ENCODE peak calls at places on chromosomes 6 and 20, in ten cellular contexts. K, S, Q, R, Z, B, E, M, A and U are unnamed samples.

GRCh38 chr6:153167026-153167891 is 36.2 kb upstream of the RGS17 start:
- DNase-seq in K (peak), S (no peak), Q (peak), R (no peak), Z (peak), B (peak), E (peak), M (no peak), A (no peak), U (no peak)

GRCh38 chr6:84361372-84362179 is 134.1 kb upstream of the CEP162 start:
- DNase-seq in K (no peak), S (no peak), Q (no peak), R (no peak), Z (no peak), B (no peak), E (no peak), M (no peak), A (no peak), U (no peak)

GRCh38 chr20:61841551-61841950 is 224.1 kb downstream of the TAF4 start:
- DNase-seq in K (no peak), S (no peak), Q (no peak), R (no peak), Z (no peak), B (no peak), E (no peak), M (no peak), A (no peak), U (no peak)

GRCh38 chr6:1842334-1842733 is 232.6 kb downstream of the FOXC1 start:
- DNase-seq in K (no peak), S (no peak), Q (no peak), R (no peak), Z (no peak), B (no peak), E (no peak), M (no peak), A (no peak), U (no peak)

GRCh38 chr20:14888172-14888571 is 550.8 kb upstream of the FLRT3 start:
- DNase-seq in K (no peak), S (no peak), Q (no peak), R (no peak), Z (no peak), B (no peak), E (no peak), M (no peak), A (no peak), U (no peak)

GRCh38 chr6:79307321-79308036 is 73.0 kb upstream of the HMGN3 start:
- DNase-seq in K (peak), S (no peak), Q (peak), R (no peak), Z (no peak), B (peak), E (peak), M (no peak), A (no peak), U (no peak)

GRCh38 chr20:23366384-23366783 is 4.4 kb downstream of the GZF1 start:
- DNase-seq in K (no peak), S (no peak), Q (peak), R (no peak), Z (no peak), B (no peak), E (no peak), M (no peak), A (no peak), U (no peak)

GRCh38 chr6:161663682-161664081 is 389.8 kb upstream of the AGPAT4 start:
- DNase-seq in K (no peak), S (no peak), Q (no peak), R (no peak), Z (no peak), B (no peak), E (no peak), M (no peak), A (no peak), U (no peak)

GRCh38 chr6:17159240-17159639 is 57.4 kb downstream of the STMND1 start:
- DNase-seq in K (no peak), S (no peak), Q (no peak), R (no peak), Z (no peak), B (no peak), E (no peak), M (no peak), A (no peak), U (no peak)

GRCh38 chr6:13624871-13625288 is 9.7 kb downstream of the NOL7 start:
- DNase-seq in K (peak), S (no peak), Q (no peak), R (peak), Z (peak), B (no peak), E (peak), M (no peak), A (no peak), U (no peak)

GRCh38 chr6:154197176-154197850 is 158.3 kb downstream of the OPRM1 start:
- DNase-seq in K (peak), S (no peak), Q (no peak), R (no peak), Z (no peak), B (no peak), E (peak), M (no peak), A (no peak), U (no peak)

GRCh38 chr20:9087531-9088217 is 18.8 kb downstream of the PLCB4 start:
- DNase-seq in K (no peak), S (no peak), Q (no peak), R (no peak), Z (no peak), B (no peak), E (no peak), M (no peak), A (no peak), U (no peak)

GRCh38 chr6:157867155-157867559 is 44.1 kb downstream of the SNX9 start:
- DNase-seq in K (peak), S (no peak), Q (no peak), R (peak), Z (no peak), B (no peak), E (peak), M (no peak), A (no peak), U (no peak)

GRCh38 chr6:87291879-87292278 is 30.5 kb upstream of the SMIM8 start:
- DNase-seq in K (no peak), S (no peak), Q (no peak), R (no peak), Z (no peak), B (no peak), E (peak), M (no peak), A (no peak), U (no peak)

GRCh38 chr6:72720464-72720863 is 98.6 kb downstream of the KCNQ5 start:
- DNase-seq in K (peak), S (no peak), Q (no peak), R (no peak), Z (no peak), B (no peak), E (no peak), M (no peak), A (no peak), U (no peak)

GRCh38 chr20:3464166-3464565 is 6.7 kb upstream of the ATRN start:
- DNase-seq in K (no peak), S (no peak), Q (no peak), R (no peak), Z (no peak), B (no peak), E (no peak), M (no peak), A (no peak), U (no peak)

GRCh38 chr20:48025661-48026060 is 240.4 kb upstream of the SULF2 start:
- DNase-seq in K (peak), S (no peak), Q (no peak), R (no peak), Z (no peak), B (peak), E (peak), M (no peak), A (no peak), U (no peak)

GRCh38 chr6:7528565-7528964 is 12.9 kb upstream of the DSP start:
- DNase-seq in K (peak), S (no peak), Q (no peak), R (no peak), Z (no peak), B (no peak), E (no peak), M (no peak), A (no peak), U (no peak)

GRCh38 chr6:84688187-84688878 is 76.1 kb downstream of the TBX18 start:
- DNase-seq in K (peak), S (no peak), Q (no peak), R (no peak), Z (no peak), B (no peak), E (no peak), M (no peak), A (no peak), U (no peak)

GRCh38 chr6:142680308-142680707 is 264.7 kb downstream of the HIVEP2 start:
- DNase-seq in K (peak), S (no peak), Q (no peak), R (no peak), Z (no peak), B (no peak), E (no peak), M (no peak), A (no peak), U (no peak)

GRCh38 chr6:134642217-134642616 is 307.7 kb downstream of the ALDH8A1 start:
- DNase-seq in K (no peak), S (no peak), Q (no peak), R (no peak), Z (no peak), B (no peak), E (no peak), M (no peak), A (no peak), U (no peak)

GRCh38 chr6:169862464-169863148 is 111.2 kb downstream of the ERMARD start:
- DNase-seq in K (no peak), S (no peak), Q (no peak), R (no peak), Z (no peak), B (no peak), E (no peak), M (no peak), A (peak), U (no peak)

GRCh38 chr20:17377222-17377621 is 150.4 kb downstream of the PCSK2 start:
- DNase-seq in K (no peak), S (no peak), Q (no peak), R (no peak), Z (no peak), B (no peak), E (no peak), M (no peak), A (no peak), U (no peak)

GRCh38 chr6:34284563-34285545 is 36.0 kb upstream of the SMIM29 start:
- DNase-seq in K (peak), S (no peak), Q (no peak), R (peak), Z (no peak), B (no peak), E (peak), M (peak), A (no peak), U (peak)

GRCh38 chr20:50450493-50450826 is 59.7 kb upstream of the PTPN1 start:
- DNase-seq in K (no peak), S (no peak), Q (no peak), R (no peak), Z (no peak), B (no peak), E (no peak), M (no peak), A (no peak), U (no peak)

GRCh38 chr6:38477680-38478260 is 162.0 kb downstream of the BTBD9 start:
- DNase-seq in K (no peak), S (no peak), Q (no peak), R (no peak), Z (no peak), B (no peak), E (no peak), M (no peak), A (no peak), U (no peak)

GRCh38 chr6:79964607-79965081 is 17.3 kb upstream of the ELOVL4 start:
- DNase-seq in K (no peak), S (no peak), Q (no peak), R (no peak), Z (no peak), B (no peak), E (no peak), M (no peak), A (no peak), U (no peak)

GRCh38 chr6:154463573-154464419 is 46.7 kb downstream of the CNKSR3 start:
- DNase-seq in K (no peak), S (no peak), Q (no peak), R (no peak), Z (no peak), B (no peak), E (no peak), M (no peak), A (no peak), U (no peak)

GRCh38 chr20:14415492-14415891 is 78.1 kb upstream of the FLRT3 start:
- DNase-seq in K (no peak), S (no peak), Q (no peak), R (no peak), Z (no peak), B (no peak), E (no peak), M (no peak), A (no peak), U (no peak)

GRCh38 chr6:152161501-152161900 is 354.0 kb downstream of the ESR1 start:
- DNase-seq in K (peak), S (no peak), Q (no peak), R (no peak), Z (no peak), B (no peak), E (no peak), M (no peak), A (no peak), U (no peak)

GRCh38 chr6:169965657-169966311 is 214.4 kb downstream of the ERMARD start:
- DNase-seq in K (no peak), S (no peak), Q (no peak), R (no peak), Z (no peak), B (no peak), E (no peak), M (peak), A (no peak), U (no peak)

GRCh38 chr6:131367206-131367873 is 205.7 kb upstream of the ARG1 start:
- DNase-seq in K (no peak), S (peak), Q (no peak), R (no peak), Z (no peak), B (no peak), E (no peak), M (no peak), A (no peak), U (no peak)

GRCh38 chr6:154157082-154157481 is 118.0 kb downstream of the OPRM1 start:
- DNase-seq in K (no peak), S (no peak), Q (no peak), R (no peak), Z (no peak), B (no peak), E (no peak), M (no peak), A (no peak), U (no peak)

GRCh38 chr6:20837189-20837588 is 302.9 kb downstream of the CDKAL1 start:
- DNase-seq in K (no peak), S (no peak), Q (no peak), R (no peak), Z (no peak), B (no peak), E (no peak), M (no peak), A (no peak), U (no peak)

GRCh38 chr6:20838113-20838512 is 303.9 kb downstream of the CDKAL1 start:
- DNase-seq in K (no peak), S (no peak), Q (no peak), R (no peak), Z (no peak), B (no peak), E (no peak), M (no peak), A (no peak), U (no peak)

GRCh38 chr6:20841806-20842205 is 307.5 kb downstream of the CDKAL1 start:
- DNase-seq in K (no peak), S (no peak), Q (no peak), R (no peak), Z (no peak), B (no peak), E (no peak), M (no peak), A (no peak), U (no peak)

GRCh38 chr6:20840675-20841074 is 306.4 kb downstream of the CDKAL1 start:
- DNase-seq in K (peak), S (no peak), Q (no peak), R (no peak), Z (no peak), B (no peak), E (no peak), M (no peak), A (no peak), U (no peak)

GRCh38 chr6:20839624-20840023 is 305.4 kb downstream of the CDKAL1 start:
- DNase-seq in K (no peak), S (no peak), Q (no peak), R (no peak), Z (no peak), B (no peak), E (peak), M (no peak), A (no peak), U (no peak)
- TF ChIP-seq CTCF in K (peak), S (peak), Q (peak), R (peak), Z (no peak), B (no peak), E (no peak), M (no peak), A (no peak), U (no peak)

GRCh38 chr20:2400290-2400689 is 19.6 kb downstream of the TGM6 start:
- DNase-seq in K (no peak), S (no peak), Q (no peak), R (no peak), Z (no peak), B (no peak), E (no peak), M (no peak), A (no peak), U (no peak)

GRCh38 chr20:2399390-2399789 is 18.7 kb downstream of the TGM6 start:
- DNase-seq in K (no peak), S (no peak), Q (no peak), R (no peak), Z (no peak), B (no peak), E (no peak), M (no peak), A (peak), U (no peak)

GRCh38 chr20:2403291-2404052 is 22.8 kb downstream of the TGM6 start:
- DNase-seq in K (no peak), S (no peak), Q (no peak), R (no peak), Z (no peak), B (no peak), E (no peak), M (no peak), A (no peak), U (no peak)

GRCh38 chr20:2401527-2401926 is 20.8 kb downstream of the TGM6 start:
- DNase-seq in K (no peak), S (no peak), Q (no peak), R (no peak), Z (no peak), B (no peak), E (no peak), M (no peak), A (no peak), U (no peak)

GRCh38 chr20:2402271-2402980 is 21.7 kb downstream of the TGM6 start:
- DNase-seq in K (peak), S (no peak), Q (peak), R (no peak), Z (peak), B (peak), E (peak), M (no peak), A (no peak), U (no peak)
- TF ChIP-seq CTCF in K (no peak), S (peak), Q (peak), R (no peak), Z (peak), B (peak), E (peak), M (no peak), A (no peak), U (peak)

GRCh38 chr6:51927450-51927849 is 160.0 kb downstream of the PKHD1 start:
- DNase-seq in K (no peak), S (peak), Q (no peak), R (no peak), Z (no peak), B (no peak), E (no peak), M (no peak), A (no peak), U (no peak)

GRCh38 chr6:51932956-51933355 is 154.5 kb downstream of the PKHD1 start:
- DNase-seq in K (no peak), S (no peak), Q (no peak), R (no peak), Z (no peak), B (no peak), E (no peak), M (no peak), A (no peak), U (no peak)

GRCh38 chr6:51930602-51931001 is 156.8 kb downstream of the PKHD1 start:
- DNase-seq in K (no peak), S (no peak), Q (no peak), R (no peak), Z (no peak), B (no peak), E (no peak), M (no peak), A (no peak), U (no peak)

GRCh38 chr6:51928320-51928719 is 159.1 kb downstream of the PKHD1 start:
- DNase-seq in K (no peak), S (no peak), Q (no peak), R (no peak), Z (no peak), B (no peak), E (no peak), M (no peak), A (no peak), U (no peak)

GRCh38 chr6:51929934-51930574 is 157.4 kb downstream of the PKHD1 start:
- DNase-seq in K (no peak), S (no peak), Q (no peak), R (no peak), Z (no peak), B (no peak), E (no peak), M (no peak), A (no peak), U (no peak)
- TF ChIP-seq CTCF in K (no peak), S (no peak), Q (no peak), R (no peak), Z (no peak), B (no peak), E (no peak), M (no peak), A (no peak), U (no peak)

GRCh38 chr6:125791151-125791819 is 525 bp downstream of the NCOA7 start:
- DNase-seq in K (peak), S (peak), Q (no peak), R (peak), Z (peak), B (peak), E (peak), M (no peak), A (peak), U (no peak)
- TF ChIP-seq CTCF in K (peak), S (peak), Q (peak), R (peak), Z (peak), B (peak), E (peak), M (peak), A (peak), U (peak)

DNA sequence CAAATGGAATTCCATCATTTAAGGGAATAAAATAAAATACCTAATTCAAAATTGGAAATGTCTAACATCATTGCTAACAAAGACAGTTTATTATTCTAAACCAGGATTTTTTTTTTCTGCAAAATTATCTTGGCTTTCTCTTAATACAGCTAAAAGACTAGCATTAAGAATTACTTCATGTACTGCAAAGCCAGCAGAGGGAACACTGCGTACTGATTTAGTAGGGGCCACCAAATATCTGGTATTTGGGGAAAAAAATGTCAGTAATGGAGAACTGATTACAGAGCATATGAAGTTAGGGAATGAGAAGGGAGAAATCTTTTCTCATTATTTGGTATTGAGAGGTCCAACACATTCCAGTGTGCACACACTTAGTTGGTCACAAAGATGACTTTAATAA is 3.2 kb upstream of the SOX4 start:
- DNase-seq in K (no peak), S (no peak), Q (no peak), R (no peak), Z (no peak), B (no peak), E (no peak), M (no peak), A (no peak), U (no peak)
- TF ChIP-seq CTCF in K (no peak), S (no peak), Q (no peak), R (no peak), Z (no peak), B (no peak), E (no peak), M (no peak), A (no peak), U (no peak)

GRCh38 chr6:166467436-166468000 is 84.8 kb upstream of the MPC1 start:
- DNase-seq in K (no peak), S (no peak), Q (no peak), R (no peak), Z (no peak), B (no peak), E (no peak), M (no peak), A (no peak), U (no peak)

GRCh38 chr6:166464068-166464410 is 81.3 kb upstream of the MPC1 start:
- DNase-seq in K (no peak), S (no peak), Q (no peak), R (no peak), Z (no peak), B (no peak), E (no peak), M (no peak), A (no peak), U (no peak)

GRCh38 chr6:166466178-166467122 is 83.7 kb upstream of the MPC1 start:
- DNase-seq in K (peak), S (no peak), Q (peak), R (no peak), Z (no peak), B (peak), E (no peak), M (no peak), A (no peak), U (peak)

GRCh38 chr6:166464418-166465400 is 82.0 kb upstream of the MPC1 start:
- DNase-seq in K (peak), S (no peak), Q (no peak), R (no peak), Z (no peak), B (no peak), E (no peak), M (no peak), A (no peak), U (no peak)

DNA sequence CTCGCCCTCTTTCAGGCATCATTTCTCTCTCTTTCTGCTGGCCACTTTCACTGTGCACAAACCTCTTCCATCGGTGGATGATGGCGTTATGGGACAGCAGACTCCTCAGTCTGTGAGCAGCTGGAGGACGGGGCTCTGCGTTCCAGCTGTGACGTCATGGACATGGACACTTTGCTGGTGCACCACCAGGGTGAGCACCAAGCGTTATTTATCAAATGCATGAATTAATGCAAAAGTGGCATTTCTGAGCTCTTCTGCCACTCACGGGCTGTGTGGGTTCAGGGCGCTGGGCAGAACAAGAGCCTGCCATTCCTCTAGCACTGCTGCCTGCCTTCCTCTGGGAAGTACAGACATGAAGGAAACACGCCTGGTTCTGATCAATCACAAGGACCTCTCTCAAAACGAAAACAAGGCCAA is 82.9 kb upstream of the MPC1 start:
- DNase-seq in K (peak), S (no peak), Q (no peak), R (peak), Z (peak), B (no peak), E (no peak), M (no peak), A (no peak), U (no peak)
- TF ChIP-seq CTCF in K (peak), S (no peak), Q (no peak), R (peak), Z (no peak), B (no peak), E (no peak), M (peak), A (no peak), U (no peak)